ENCODE peak calls at places on chromosomes 6 and 20, in eight cellular contexts. Q is nucleus accumbens; O is Jurkat, Clone E6-1; E is B cell; Y is GM18507; I is CD4-positive, alpha-beta memory T cell; C is nephron progenitor cell; B is KBM-7. R is an unnamed sample.

GRCh38 chr6:153088796-153089195 is 42.3 kb downstream of the RGS17 start:
- DNase-seq in O (no peak), C (no peak), Q (no peak), B (no peak), Y (no peak), E (no peak), I (no peak), R (no peak)

GRCh38 chr20:49913399-49914047 is 1.8 kb downstream of the SPATA2 start:
- DNase-seq in O (no peak), Q (peak), E (no peak), Y (no peak), I (no peak), B (no peak), C (no peak), R (peak)

GRCh38 chr6:136809461-136809860 is 12.9 kb upstream of the PEX7 start:
- DNase-seq in B (no peak), I (no peak), E (no peak), C (no peak), Q (no peak), Y (no peak), O (no peak), R (no peak)

GRCh38 chr20:61719691-61720347 is 345.9 kb downstream of the TAF4 start:
- DNase-seq in E (no peak), Q (no peak), B (no peak), Y (no peak), O (peak), I (peak), C (no peak), R (no peak)

GRCh38 chr6:43492673-43493072 is 15.3 kb downstream of the TJAP1 start:
- DNase-seq in C (no peak), Q (no peak), B (no peak), E (no peak), Y (no peak), I (no peak), O (no peak), R (no peak)

GRCh38 chr6:16802071-16802470 is 40.8 kb upstream of the ATXN1 start:
- DNase-seq in C (no peak), B (no peak), E (no peak), Q (no peak), Y (no peak), I (no peak), O (no peak), R (no peak)

GRCh38 chr6:4066029-4066755 is 12.7 kb downstream of the FAM217A start:
- DNase-seq in E (no peak), Y (no peak), I (no peak), O (no peak), B (no peak), C (no peak), Q (no peak), R (no peak)

GRCh38 chr20:24950836-24951525 is 1.9 kb downstream of the CST7 start:
- DNase-seq in B (no peak), E (no peak), Q (no peak), O (no peak), I (no peak), Y (no peak), C (no peak), R (no peak)

GRCh38 chr6:14876778-14877613 is 368.9 kb upstream of the JARID2 start:
- DNase-seq in B (peak), E (peak), O (peak), I (peak), Y (no peak), Q (no peak), C (no peak), R (no peak)

GRCh38 chr6:113979930-113980329 is 9.0 kb upstream of the HDAC2 start:
- DNase-seq in C (no peak), E (peak), I (no peak), Q (no peak), O (no peak), Y (no peak), B (peak), R (peak)

GRCh38 chr6:46959419-46959818 is 37.7 kb upstream of the ADGRF5 start:
- DNase-seq in C (no peak), B (no peak), O (no peak), I (no peak), Y (no peak), Q (no peak), E (no peak), R (no peak)

GRCh38 chr6:21752054-21752811 is 158.7 kb downstream of the SOX4 start:
- DNase-seq in I (no peak), Y (no peak), B (no peak), C (no peak), O (no peak), E (no peak), Q (no peak), R (no peak)

GRCh38 chr6:166514196-166514595 is 72.3 kb downstream of the RAMACL start:
- DNase-seq in Y (no peak), C (no peak), E (no peak), I (no peak), O (no peak), B (no peak), Q (no peak), R (no peak)

GRCh38 chr20:41049451-41049850 is 20.8 kb downstream of the TOP1 start:
- DNase-seq in Q (no peak), B (no peak), E (no peak), I (no peak), C (no peak), Y (no peak), O (no peak), R (no peak)

GRCh38 chr6:124334359-124334758 is 530.7 kb downstream of the NKAIN2 start:
- DNase-seq in Y (no peak), C (no peak), O (no peak), E (no peak), Q (no peak), I (no peak), B (no peak), R (no peak)

GRCh38 chr6:113858605-113859348 is 1.6 kb downstream of the MARCKS start:
- DNase-seq in O (peak), C (peak), Q (peak), B (peak), Y (peak), E (peak), I (peak), R (peak)

GRCh38 chr6:36858407-36858981 is 16.1 kb downstream of the PPIL1 start:
- DNase-seq in I (no peak), Y (no peak), Q (no peak), C (no peak), B (no peak), E (no peak), O (no peak), R (no peak)

GRCh38 chr6:35044771-35045275 is 96.3 kb downstream of the TCP11 start:
- DNase-seq in Y (no peak), B (peak), O (no peak), E (no peak), I (no peak), Q (no peak), C (no peak), R (no peak)

GRCh38 chr6:162371133-162371532 is 356.4 kb downstream of the PRKN start:
- DNase-seq in Y (no peak), B (no peak), C (no peak), E (no peak), Q (no peak), I (no peak), O (no peak), R (no peak)

GRCh38 chr6:154847318-154847717 is 114.1 kb downstream of the SCAF8 start:
- DNase-seq in Y (no peak), Q (no peak), C (no peak), I (no peak), E (no peak), O (no peak), B (no peak), R (no peak)

GRCh38 chr6:27962506-27962905 is 5.5 kb downstream of the OR2B6 start:
- DNase-seq in Y (no peak), Q (no peak), C (no peak), E (no peak), O (no peak), B (no peak), I (no peak), R (no peak)

GRCh38 chr20:63218701-63219446 is 2.9 kb upstream of the YTHDF1 start:
- DNase-seq in B (no peak), Y (no peak), Q (no peak), C (no peak), E (no peak), I (no peak), O (no peak), R (no peak)

GRCh38 chr6:135759831-135760230 is 91.7 kb upstream of the PDE7B start:
- DNase-seq in I (no peak), Q (no peak), C (no peak), O (no peak), E (no peak), B (no peak), Y (no peak), R (no peak)